ENCODE peak calls at places on chromosome 10, in four cellular contexts. J, R, C and L are unnamed samples.

GRCh38 chr10:75400769-75401568 is 595 bp downstream of the ZNF503 start:
- DNase-seq in C (peak), J (peak), R (peak), L (no peak)

GRCh38 chr10:110486680-110487410 is 10.9 kb upstream of the DUSP5 start:
- DNase-seq in R (no peak), J (no peak), C (no peak), L (no peak)

GRCh38 chr10:3465406-3465891 is 292.9 kb upstream of the PITRM1 start:
- DNase-seq in J (no peak), C (peak), R (no peak), L (peak)

GRCh38 chr10:31659665-31660064 is 269.0 kb downstream of the ARHGAP12 start:
- DNase-seq in R (no peak), J (no peak), C (no peak), L (no peak)

GRCh38 chr10:48604408-48605263 is at the start of gene ARHGAP22:
- DNase-seq in R (peak), C (peak), J (peak), L (no peak)

GRCh38 chr10:77511498-77512218 is 126.0 kb downstream of the KCNMA1 start:
- DNase-seq in J (no peak), C (peak), R (no peak), L (no peak)

GRCh38 chr10:77590344-77591237 is 47.0 kb downstream of the KCNMA1 start:
- DNase-seq in J (no peak), C (no peak), R (peak), L (no peak)

GRCh38 chr10:44234471-44234850 is 150.4 kb downstream of the CXCL12 start:
- DNase-seq in J (no peak), R (no peak), C (no peak), L (no peak)

GRCh38 chr10:63348210-63348850 is 117.4 kb downstream of the JMJD1C start:
- DNase-seq in R (no peak), J (no peak), C (no peak), L (no peak)

GRCh38 chr10:93458821-93459257 is 23.3 kb downstream of the MYOF start:
- DNase-seq in J (peak), R (peak), C (peak), L (peak)

GRCh38 chr10:63681965-63682704 is 160.9 kb downstream of the REEP3 start:
- DNase-seq in C (peak), R (no peak), J (peak), L (no peak)

GRCh38 chr10:74103560-74104248 is 46.9 kb downstream of the AP3M1 start:
- DNase-seq in R (no peak), C (peak), J (no peak), L (no peak)

GRCh38 chr10:133127291-133128125 is 32.5 kb upstream of the KNDC1 start:
- DNase-seq in C (peak), J (no peak), R (peak), L (no peak)

GRCh38 chr10:88066876-88067275 is 203.5 kb downstream of the PTEN start:
- DNase-seq in R (no peak), J (no peak), C (no peak), L (no peak)
- H3K27ac ChIP-seq in R (no peak), J (no peak), C (no peak), L (no peak)

DNA sequence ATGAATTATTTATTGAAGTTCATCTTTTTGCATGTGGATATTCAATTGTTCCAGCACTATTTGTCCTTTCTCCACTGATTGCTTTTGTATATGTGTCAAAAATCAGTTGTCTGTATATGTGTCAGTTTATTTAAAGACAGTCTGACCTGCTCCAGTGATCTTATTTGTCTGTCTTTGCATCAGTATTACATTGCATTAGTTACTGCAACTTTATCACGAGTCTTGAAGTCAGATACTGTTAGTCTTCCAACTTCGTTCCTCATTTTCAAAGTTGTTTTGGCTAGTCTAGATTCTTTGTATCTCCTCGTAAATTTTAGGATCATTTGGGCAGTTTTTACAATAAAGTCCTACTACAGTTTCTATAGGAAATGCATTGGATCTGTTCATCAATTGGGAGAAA is 166.4 kb downstream of the CELF2 start:
- DNase-seq in C (no peak), J (no peak), R (no peak), L (no peak)
- H3K27ac ChIP-seq in C (no peak), J (no peak), R (no peak), L (no peak)

DNA sequence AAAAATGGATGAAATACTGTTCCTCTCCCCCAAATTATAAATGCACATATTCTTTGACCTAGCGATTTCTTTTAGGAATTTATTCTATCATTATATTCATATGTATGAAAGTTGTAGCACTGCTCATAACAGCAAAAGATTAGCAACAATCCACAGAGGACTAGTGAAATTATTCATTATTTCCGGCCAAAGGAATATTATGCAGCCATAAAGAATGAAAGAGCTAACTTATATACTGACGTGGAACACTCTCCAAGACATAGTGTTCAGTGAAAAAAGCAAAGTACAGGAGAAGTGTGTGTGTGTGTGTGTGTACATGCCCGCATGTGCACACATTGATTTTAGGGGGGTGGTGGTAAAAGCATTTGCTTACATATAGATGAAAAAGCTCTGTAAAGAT is 23.3 kb downstream of the MMS19 start:
- DNase-seq in J (no peak), R (no peak), C (no peak), L (no peak)
- H3K27ac ChIP-seq in J (no peak), R (no peak), C (no peak), L (peak)

GRCh38 chr10:91616124-91616523 is 16.7 kb downstream of the PPP1R3C start:
- DNase-seq in J (no peak), R (no peak), C (no peak), L (no peak)
- H3K27ac ChIP-seq in J (peak), R (no peak), C (peak), L (no peak)